ENCODE peak calls at places on chromosomes 7 and 10, in five cellular contexts. Z, X, B, C and U are unnamed samples.
A peak's percentile ranks its signal among the peaks of the same experiment; 100 is the strongest.

GRCh38 chr7:101772508-101773306 is 44.7 kb upstream of the CUX1 start:
- DNase-seq in X (no peak), C (no peak), B (no peak), Z (no peak), U (no peak)

GRCh38 chr10:74924251-74924954 is 98.0 kb downstream of the KAT6B start:
- DNase-seq in B (peak; percentile 62), X (no peak), Z (no peak), C (peak; percentile 28), U (no peak)

GRCh38 chr10:7297094-7297493 is 113.7 kb downstream of the SFMBT2 start:
- DNase-seq in B (no peak), X (no peak), Z (no peak), C (no peak), U (no peak)

GRCh38 chr7:55019329-55019690 is 493 bp downstream of the EGFR start:
- DNase-seq in Z (peak; percentile 93), X (peak; percentile 31), B (peak; percentile 94), C (no peak), U (peak; percentile 90)

GRCh38 chr10:44278669-44279337 is 106.1 kb downstream of the CXCL12 start:
- DNase-seq in Z (no peak), C (no peak), X (no peak), B (peak; percentile 81), U (no peak)

GRCh38 chr7:1028775-1029636 is 15.3 kb upstream of the GPR146 start:
- DNase-seq in Z (peak; percentile 93), C (peak; percentile 90), B (peak; percentile 100), X (peak; percentile 49), U (peak; percentile 91)

GRCh38 chr10:80459047-80459865 is 5.1 kb downstream of the TSPAN14 start:
- DNase-seq in Z (peak; percentile 82), B (peak; percentile 97), X (no peak), C (no peak), U (peak; percentile 59)

GRCh38 chr10:48237856-48238250 is 36.6 kb downstream of the FRMPD2 start:
- DNase-seq in Z (no peak), B (no peak), C (no peak), X (no peak), U (no peak)

GRCh38 chr7:94450044-94450697 is 55.5 kb downstream of the COL1A2 start:
- DNase-seq in Z (no peak), X (no peak), B (no peak), C (no peak), U (no peak)

GRCh38 chr7:50684011-50684701 is 98.5 kb downstream of the GRB10 start:
- DNase-seq in B (no peak), X (no peak), C (no peak), Z (no peak), U (no peak)

GRCh38 chr10:6014241-6014761 is 37.0 kb upstream of the IL15RA start:
- DNase-seq in Z (no peak), X (no peak), B (no peak), C (peak; percentile 40), U (peak; percentile 57)

GRCh38 chr7:55086413-55087201 is 67.8 kb downstream of the EGFR start:
- DNase-seq in X (no peak), Z (peak; percentile 92), C (no peak), B (peak; percentile 92), U (peak; percentile 79)

GRCh38 chr10:84405662-84406061 is 77.3 kb downstream of the CCSER2 start:
- DNase-seq in C (no peak), B (no peak), Z (no peak), X (no peak), U (no peak)

GRCh38 chr7:1424041-1424440 is 35.2 kb downstream of the MICALL2 start:
- DNase-seq in X (no peak), B (no peak), C (no peak), Z (no peak), U (no peak)

GRCh38 chr7:156668130-156668741 is 27.7 kb downstream of the RNF32 start:
- DNase-seq in X (no peak), Z (no peak), B (no peak), C (no peak), U (no peak)

GRCh38 chr7:16028103-16028502 is 341.6 kb upstream of the MEOX2 start:
- DNase-seq in X (no peak), C (no peak), B (peak; percentile 35), Z (no peak), U (no peak)

GRCh38 chr7:27389508-27389907 is 146.9 kb downstream of the EVX1 start:
- DNase-seq in B (no peak), Z (no peak), C (no peak), X (no peak), U (no peak)

GRCh38 chr7:24384362-24385030 is 100.5 kb downstream of the NPY start:
- DNase-seq in C (no peak), B (no peak), Z (no peak), X (no peak), U (no peak)

GRCh38 chr10:118163227-118163626 is 116.5 kb upstream of the RAB11FIP2 start:
- DNase-seq in C (no peak), B (no peak), X (no peak), Z (no peak), U (no peak)

GRCh38 chr10:10847313-10847712 is 170.4 kb upstream of the CELF2 start:
- DNase-seq in X (no peak), Z (no peak), C (no peak), B (no peak), U (no peak)

GRCh38 chr7:16402940-16403339 is 18.4 kb downstream of the CRPPA start:
- DNase-seq in C (no peak), Z (no peak), X (no peak), B (no peak), U (no peak)

GRCh38 chr10:102208311-102209035 is 17.6 kb upstream of the ELOVL3 start:
- DNase-seq in C (no peak), B (no peak), X (no peak), Z (no peak), U (no peak)

GRCh38 chr10:10542368-10542961 is 475.2 kb upstream of the CELF2 start:
- DNase-seq in C (no peak), B (no peak), Z (no peak), X (no peak), U (no peak)

DNA sequence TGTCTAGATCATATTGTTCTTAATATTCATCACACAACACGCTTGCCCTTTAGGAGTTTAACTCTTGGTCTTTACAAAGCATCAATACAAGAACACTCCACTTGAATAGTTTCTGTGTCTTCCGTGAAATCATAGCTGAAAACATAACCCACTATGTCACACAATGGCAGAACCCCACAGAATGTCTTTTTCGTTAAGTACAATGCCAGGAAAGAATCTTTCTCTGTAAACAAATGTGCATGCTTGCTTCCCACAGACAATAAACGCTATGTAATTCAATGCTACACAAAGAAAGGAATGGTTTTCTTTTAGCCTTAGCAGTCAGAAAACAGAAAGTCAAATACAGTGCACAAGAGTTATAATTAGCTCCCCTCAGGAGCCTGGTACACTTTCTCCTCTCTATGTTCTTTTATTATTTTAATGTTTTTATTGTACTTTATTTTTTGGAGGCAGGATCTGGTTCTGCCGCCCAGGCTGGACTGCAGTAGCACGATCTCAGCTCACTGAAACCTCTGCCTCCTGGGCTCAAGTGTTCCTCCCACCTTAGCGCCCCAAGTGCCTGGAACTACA is 186.1 kb downstream of the SRPK2 start:
- DNase-seq in X (no peak), B (no peak), Z (no peak), C (no peak), U (no peak)
- H3K4me1 ChIP-seq in X (peaks cover 10% of the 10 kb centered on the region), B (peaks cover 16% of the 10 kb centered on the region), Z (peaks cover 4% of the 10 kb centered on the region), C (peaks cover 18% of the 10 kb centered on the region), U (peaks cover 5% of the 10 kb centered on the region)

GRCh38 chr10:69344591-69345244 is 66.4 kb downstream of the HK1 start:
- DNase-seq in Z (no peak), X (no peak), B (peak; percentile 53), C (no peak), U (peak; percentile 54)
- H3K4me1 ChIP-seq in Z (peaks cover 30% of the 10 kb centered on the region), X (peaks cover 1% of the 10 kb centered on the region), B (peaks cover 21% of the 10 kb centered on the region), C (peaks cover 15% of the 10 kb centered on the region), U (peaks cover 80% of the 10 kb centered on the region)

GRCh38 chr10:110569736-110570135 is 2.2 kb downstream of the SMC3 start:
- DNase-seq in C (no peak), X (no peak), Z (no peak), B (no peak), U (no peak)

GRCh38 chr10:110567201-110568054 is at the start of gene SMC3:
- DNase-seq in X (peak; percentile 98), C (peak; percentile 97), B (peak; percentile 93), Z (peak; percentile 96), U (peak; percentile 88)

GRCh38 chr10:110566472-110567200 is 859 bp upstream of the SMC3 start:
- DNase-seq in B (no peak), Z (no peak), X (peak; percentile 48), C (no peak), U (no peak)

GRCh38 chr10:110569120-110569519 is 1.6 kb downstream of the SMC3 start:
- DNase-seq in C (no peak), X (no peak), B (no peak), Z (no peak), U (no peak)

GRCh38 chr10:110568055-110568735 is 700 bp downstream of the SMC3 start:
- DNase-seq in B (peak; percentile 68), X (no peak), Z (peak; percentile 89), C (peak; percentile 38), U (no peak)
- H3K4me1 ChIP-seq in B (peaks cover 29% of the 10 kb centered on the region), X (peaks cover 2% of the 10 kb centered on the region), Z (no peaks in the 10 kb centered on the region), C (peaks cover 42% of the 10 kb centered on the region), U (peaks cover 20% of the 10 kb centered on the region)

GRCh38 chr7:128452552-128452951 is 3.1 kb upstream of the HILPDA start:
- DNase-seq in C (no peak), Z (no peak), X (no peak), B (no peak), U (no peak)
- H3K4me1 ChIP-seq in C (peaks cover 23% of the 10 kb centered on the region), Z (peaks cover 9% of the 10 kb centered on the region), X (peaks cover 11% of the 10 kb centered on the region), B (peaks cover 30% of the 10 kb centered on the region), U (peaks cover 33% of the 10 kb centered on the region)

GRCh38 chr7:128021361-128021760 is 9.9 kb downstream of the LRRC4 start:
- DNase-seq in C (peak; percentile 54), X (no peak), B (no peak), Z (no peak), U (no peak)

GRCh38 chr7:128022631-128023532 is 8.4 kb downstream of the LRRC4 start:
- DNase-seq in C (peak; percentile 16), Z (no peak), B (peak; percentile 92), X (no peak), U (no peak)

GRCh38 chr7:128026551-128026950 is 4.7 kb downstream of the LRRC4 start:
- DNase-seq in Z (no peak), X (no peak), C (no peak), B (no peak), U (no peak)

GRCh38 chr7:128025380-128025779 is 5.9 kb downstream of the LRRC4 start:
- DNase-seq in B (no peak), C (no peak), X (no peak), Z (no peak), U (no peak)

GRCh38 chr7:128024154-128024553 is 7.1 kb downstream of the LRRC4 start:
- DNase-seq in X (no peak), B (no peak), Z (no peak), C (no peak), U (no peak)
- H3K4me1 ChIP-seq in X (peaks cover 44% of the 10 kb centered on the region), B (peaks cover 31% of the 10 kb centered on the region), Z (peaks cover 8% of the 10 kb centered on the region), C (peaks cover 54% of the 10 kb centered on the region), U (no peaks in the 10 kb centered on the region)

DNA sequence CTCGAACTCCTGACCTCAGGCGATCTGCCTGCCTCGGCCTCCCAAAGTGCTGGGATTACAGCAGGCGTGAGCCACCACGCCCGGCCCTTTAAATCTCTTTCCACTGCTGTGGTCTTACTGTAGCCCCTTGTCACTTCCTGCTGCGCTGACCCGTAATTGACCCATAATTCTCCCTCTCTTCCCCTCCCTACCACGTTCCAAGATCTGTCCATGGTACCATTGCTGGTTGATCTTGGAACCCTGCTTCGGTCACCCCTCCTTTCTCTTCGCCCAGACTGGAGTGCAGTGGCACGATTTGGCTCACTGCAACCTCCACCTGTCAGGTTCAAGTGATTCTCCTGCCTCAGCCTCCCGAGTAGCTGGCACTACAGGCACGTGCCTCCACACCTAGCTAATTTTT is 6.5 kb downstream of the POR start:
- DNase-seq in X (no peak), Z (peak; percentile 32), C (no peak), B (no peak), U (no peak)
- H3K4me1 ChIP-seq in X (peaks cover 4% of the 10 kb centered on the region), Z (peaks cover 13% of the 10 kb centered on the region), C (peaks cover 25% of the 10 kb centered on the region), B (no peaks in the 10 kb centered on the region), U (peaks cover 100% of the 10 kb centered on the region)

GRCh38 chr10:72322280-72323058 is 32.2 kb downstream of the DNAJB12 start:
- DNase-seq in X (no peak), B (peak; percentile 30), C (peak; percentile 60), Z (peak; percentile 83), U (no peak)
- H3K4me1 ChIP-seq in X (peaks cover 27% of the 10 kb centered on the region), B (peaks cover 39% of the 10 kb centered on the region), C (peaks cover 77% of the 10 kb centered on the region), Z (peaks cover 26% of the 10 kb centered on the region), U (peaks cover 39% of the 10 kb centered on the region)